ENCODE peak calls at places on chromosomes 11 and 22, in eight cellular contexts. One of them, this sample, is unnamed.

GRCh38 chr11:15190611-15191010 is 75.9 kb downstream of the INSC start:
- DNase-seq in lower leg skin: no peak
- DNase-seq in dorsolateral prefrontal cortex: no peak
- DNase-seq in AG04450: no peak
- DNase-seq in tibial artery: no peak
- DNase-seq in upper lobe of right lung: no peak
- DNase-seq in AG10803: no peak
- DNase-seq in uterus: no peak
- DNase-seq in this sample: no peak

GRCh38 chr11:113119074-113119473 is 157.9 kb downstream of the NCAM1 start:
- DNase-seq in lower leg skin: no peak
- DNase-seq in dorsolateral prefrontal cortex: no peak
- DNase-seq in AG04450: no peak
- DNase-seq in tibial artery: no peak
- DNase-seq in upper lobe of right lung: no peak
- DNase-seq in AG10803: peak
- DNase-seq in uterus: no peak
- DNase-seq in this sample: no peak

GRCh38 chr11:66665369-66665768 is 12.3 kb downstream of the RBM4B start:
- DNase-seq in lower leg skin: no peak
- DNase-seq in dorsolateral prefrontal cortex: no peak
- DNase-seq in AG04450: no peak
- DNase-seq in tibial artery: no peak
- DNase-seq in upper lobe of right lung: peak
- DNase-seq in AG10803: no peak
- DNase-seq in uterus: no peak
- DNase-seq in this sample: no peak

GRCh38 chr11:71209181-71209580 is 43.2 kb downstream of the SHANK2 start:
- DNase-seq in lower leg skin: no peak
- DNase-seq in dorsolateral prefrontal cortex: no peak
- DNase-seq in AG04450: no peak
- DNase-seq in tibial artery: no peak
- DNase-seq in upper lobe of right lung: peak
- DNase-seq in AG10803: no peak
- DNase-seq in uterus: no peak
- DNase-seq in this sample: no peak

GRCh38 chr11:65204646-65205601 is 23.2 kb downstream of the CAPN1 start:
- DNase-seq in lower leg skin: no peak
- DNase-seq in dorsolateral prefrontal cortex: no peak
- DNase-seq in AG04450: no peak
- DNase-seq in tibial artery: peak
- DNase-seq in upper lobe of right lung: peak
- DNase-seq in AG10803: peak
- DNase-seq in uterus: no peak
- DNase-seq in this sample: no peak

GRCh38 chr22:18104566-18104965 is 6.0 kb upstream of the TUBA8 start:
- DNase-seq in lower leg skin: no peak
- DNase-seq in dorsolateral prefrontal cortex: no peak
- DNase-seq in AG04450: no peak
- DNase-seq in tibial artery: no peak
- DNase-seq in upper lobe of right lung: no peak
- DNase-seq in AG10803: peak
- DNase-seq in uterus: no peak
- DNase-seq in this sample: no peak

GRCh38 chr22:36156515-36157419 is 3.8 kb downstream of the APOL3 start:
- DNase-seq in lower leg skin: peak
- DNase-seq in dorsolateral prefrontal cortex: peak
- DNase-seq in AG04450: peak
- DNase-seq in tibial artery: peak
- DNase-seq in upper lobe of right lung: peak
- DNase-seq in AG10803: peak
- DNase-seq in uterus: peak
- DNase-seq in this sample: no peak

GRCh38 chr11:66491315-66491935 is 11.2 kb downstream of the DPP3 start:
- DNase-seq in lower leg skin: no peak
- DNase-seq in dorsolateral prefrontal cortex: no peak
- DNase-seq in AG04450: no peak
- DNase-seq in tibial artery: no peak
- DNase-seq in upper lobe of right lung: no peak
- DNase-seq in AG10803: no peak
- DNase-seq in uterus: no peak
- DNase-seq in this sample: no peak

GRCh38 chr22:49483946-49484345 is 343.7 kb downstream of the BRD1 start:
- DNase-seq in lower leg skin: no peak
- DNase-seq in dorsolateral prefrontal cortex: no peak
- DNase-seq in AG04450: no peak
- DNase-seq in tibial artery: no peak
- DNase-seq in upper lobe of right lung: no peak
- DNase-seq in AG10803: no peak
- DNase-seq in uterus: no peak
- DNase-seq in this sample: no peak

GRCh38 chr11:72684236-72684912 is 10.2 kb upstream of the PDE2A start:
- DNase-seq in lower leg skin: peak
- DNase-seq in dorsolateral prefrontal cortex: no peak
- DNase-seq in AG04450: no peak
- DNase-seq in tibial artery: peak
- DNase-seq in upper lobe of right lung: no peak
- DNase-seq in AG10803: peak
- DNase-seq in uterus: peak
- DNase-seq in this sample: no peak

GRCh38 chr11:112004389-112004788 is 20.8 kb upstream of the DLAT start:
- DNase-seq in lower leg skin: no peak
- DNase-seq in dorsolateral prefrontal cortex: no peak
- DNase-seq in AG04450: no peak
- DNase-seq in tibial artery: no peak
- DNase-seq in upper lobe of right lung: no peak
- DNase-seq in AG10803: no peak
- DNase-seq in uterus: no peak
- DNase-seq in this sample: no peak

GRCh38 chr11:65504671-65505433 is 6.0 kb downstream of the MALAT1 start:
- DNase-seq in lower leg skin: no peak
- DNase-seq in dorsolateral prefrontal cortex: no peak
- DNase-seq in AG04450: no peak
- DNase-seq in tibial artery: peak
- DNase-seq in upper lobe of right lung: no peak
- DNase-seq in AG10803: peak
- DNase-seq in uterus: no peak
- DNase-seq in this sample: no peak

GRCh38 chr11:33406241-33406640 is 149.1 kb downstream of the HIPK3 start:
- DNase-seq in lower leg skin: no peak
- DNase-seq in dorsolateral prefrontal cortex: no peak
- DNase-seq in AG04450: no peak
- DNase-seq in tibial artery: no peak
- DNase-seq in upper lobe of right lung: no peak
- DNase-seq in AG10803: no peak
- DNase-seq in uterus: no peak
- DNase-seq in this sample: no peak

GRCh38 chr22:50684986-50685385 is 12.4 kb downstream of the SHANK3 start:
- DNase-seq in lower leg skin: no peak
- DNase-seq in dorsolateral prefrontal cortex: no peak
- DNase-seq in AG04450: no peak
- DNase-seq in tibial artery: no peak
- DNase-seq in upper lobe of right lung: no peak
- DNase-seq in AG10803: peak
- DNase-seq in uterus: no peak
- DNase-seq in this sample: no peak

GRCh38 chr11:45091563-45092392 is 54.7 kb upstream of the PRDM11 start:
- DNase-seq in lower leg skin: no peak
- DNase-seq in dorsolateral prefrontal cortex: no peak
- DNase-seq in AG04450: no peak
- DNase-seq in tibial artery: no peak
- DNase-seq in upper lobe of right lung: no peak
- DNase-seq in AG10803: peak
- DNase-seq in uterus: peak
- DNase-seq in this sample: no peak

GRCh38 chr22:35053060-35053835 is 12.7 kb upstream of the ISX start:
- DNase-seq in lower leg skin: no peak
- DNase-seq in dorsolateral prefrontal cortex: no peak
- DNase-seq in AG04450: no peak
- DNase-seq in tibial artery: no peak
- DNase-seq in upper lobe of right lung: no peak
- DNase-seq in AG10803: no peak
- DNase-seq in uterus: no peak
- DNase-seq in this sample: no peak

GRCh38 chr11:18721576-18722292 is 4.3 kb downstream of the IGSF22 start:
- DNase-seq in lower leg skin: peak
- DNase-seq in dorsolateral prefrontal cortex: no peak
- DNase-seq in AG04450: no peak
- DNase-seq in tibial artery: no peak
- DNase-seq in upper lobe of right lung: no peak
- DNase-seq in AG10803: peak
- DNase-seq in uterus: peak
- DNase-seq in this sample: no peak

GRCh38 chr11:10298342-10298741 is 4.3 kb upstream of the SBF2 start:
- DNase-seq in lower leg skin: no peak
- DNase-seq in dorsolateral prefrontal cortex: no peak
- DNase-seq in AG04450: peak
- DNase-seq in tibial artery: no peak
- DNase-seq in upper lobe of right lung: no peak
- DNase-seq in AG10803: peak
- DNase-seq in uterus: no peak
- DNase-seq in this sample: no peak

GRCh38 chr11:128412847-128413791 is 174.2 kb downstream of the ETS1 start:
- DNase-seq in lower leg skin: no peak
- DNase-seq in dorsolateral prefrontal cortex: no peak
- DNase-seq in AG04450: no peak
- DNase-seq in tibial artery: no peak
- DNase-seq in upper lobe of right lung: no peak
- DNase-seq in AG10803: no peak
- DNase-seq in uterus: no peak
- DNase-seq in this sample: no peak

GRCh38 chr11:63518548-63518947 is 12.7 kb downstream of the LGALS12 start:
- DNase-seq in lower leg skin: no peak
- DNase-seq in dorsolateral prefrontal cortex: no peak
- DNase-seq in AG04450: no peak
- DNase-seq in tibial artery: no peak
- DNase-seq in upper lobe of right lung: no peak
- DNase-seq in AG10803: peak
- DNase-seq in uterus: no peak
- DNase-seq in this sample: no peak

DNA sequence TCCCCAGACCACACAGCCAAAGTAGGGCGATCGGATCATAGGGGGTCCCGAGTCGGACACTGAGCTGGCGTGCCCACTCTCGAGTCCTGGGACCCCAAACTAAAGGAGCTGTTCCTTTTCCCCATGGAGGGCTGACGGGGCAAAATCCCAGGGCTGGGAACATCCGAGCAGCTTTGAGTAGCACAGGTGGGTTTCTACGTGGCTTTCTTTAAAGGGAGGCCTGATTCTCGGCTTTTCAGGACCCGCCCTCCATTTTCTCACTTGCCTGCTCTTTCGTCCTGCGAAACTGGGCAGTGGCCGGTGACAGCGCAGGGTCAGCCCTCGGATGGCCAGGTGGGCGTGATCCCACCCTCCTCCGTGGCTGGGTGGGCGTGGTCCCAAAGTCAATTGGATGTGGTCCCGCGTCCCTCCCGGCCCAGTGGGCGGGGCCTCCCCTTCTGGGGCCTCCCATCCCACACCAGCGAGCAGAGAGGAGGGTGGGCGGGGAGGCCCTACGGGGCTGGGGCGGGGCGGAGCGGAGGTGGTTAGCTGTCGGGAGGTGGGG is 17.5 kb upstream of the TXNRD2 start:
- DNase-seq in lower leg skin: no peak
- DNase-seq in dorsolateral prefrontal cortex: no peak
- DNase-seq in AG04450: no peak
- DNase-seq in tibial artery: peak
- DNase-seq in upper lobe of right lung: peak
- DNase-seq in AG10803: peak
- DNase-seq in uterus: peak
- DNase-seq in this sample: no peak
- H3K4me3 ChIP-seq in lower leg skin: no peak
- H3K4me3 ChIP-seq in dorsolateral prefrontal cortex: no peak
- H3K4me3 ChIP-seq in AG04450: peak
- H3K4me3 ChIP-seq in tibial artery: peak
- H3K4me3 ChIP-seq in upper lobe of right lung: peak
- H3K4me3 ChIP-seq in AG10803: peak
- H3K4me3 ChIP-seq in uterus: peak
- H3K4me3 ChIP-seq in this sample: peak

DNA sequence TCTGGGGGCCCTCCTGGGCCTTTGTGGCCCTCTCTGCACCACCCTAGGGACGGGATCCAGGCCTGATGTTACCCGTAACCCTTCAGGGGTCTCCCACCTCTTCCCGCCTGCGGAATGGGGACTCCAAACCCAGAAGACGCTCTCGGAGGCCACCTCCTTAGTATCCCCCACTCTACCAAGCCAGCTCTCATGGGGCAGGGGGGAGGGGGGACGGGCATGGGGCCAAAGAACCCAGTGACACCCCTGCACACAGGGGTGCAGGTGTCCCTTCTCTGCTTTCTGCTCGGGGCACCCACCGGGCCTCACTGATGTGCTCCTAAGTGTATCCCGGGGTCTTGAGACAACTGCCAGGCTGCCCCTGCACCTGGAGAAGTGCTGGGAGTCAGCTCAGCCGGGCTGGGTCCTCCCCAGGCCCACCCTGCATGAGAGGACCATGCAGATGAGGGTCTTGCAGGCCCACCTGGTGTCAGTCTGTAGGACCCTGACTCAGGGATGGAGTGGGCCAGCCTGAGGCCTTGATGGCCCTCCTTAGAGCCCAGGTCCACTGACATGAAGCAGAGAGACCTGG is 176.9 kb downstream of the IGLL1 start:
- DNase-seq in lower leg skin: no peak
- DNase-seq in dorsolateral prefrontal cortex: no peak
- DNase-seq in AG04450: no peak
- DNase-seq in tibial artery: peak
- DNase-seq in upper lobe of right lung: no peak
- DNase-seq in AG10803: no peak
- DNase-seq in uterus: no peak
- DNase-seq in this sample: no peak
- TF ChIP-seq CTCF in lower leg skin: no peak
- TF ChIP-seq CTCF in dorsolateral prefrontal cortex: no peak
- TF ChIP-seq CTCF in AG04450: no peak
- TF ChIP-seq CTCF in tibial artery: no peak
- TF ChIP-seq CTCF in upper lobe of right lung: no peak
- TF ChIP-seq CTCF in AG10803: no peak
- TF ChIP-seq CTCF in uterus: no peak
- TF ChIP-seq CTCF in this sample: no peak

GRCh38 chr22:33053323-33053722 is 4.9 kb downstream of the SYN3 start:
- DNase-seq in lower leg skin: no peak
- DNase-seq in dorsolateral prefrontal cortex: no peak
- DNase-seq in AG04450: no peak
- DNase-seq in tibial artery: no peak
- DNase-seq in upper lobe of right lung: no peak
- DNase-seq in AG10803: no peak
- DNase-seq in uterus: no peak
- DNase-seq in this sample: no peak
- H3K4me3 ChIP-seq in lower leg skin: no peak
- H3K4me3 ChIP-seq in dorsolateral prefrontal cortex: no peak
- H3K4me3 ChIP-seq in AG04450: no peak
- H3K4me3 ChIP-seq in tibial artery: no peak
- H3K4me3 ChIP-seq in upper lobe of right lung: no peak
- H3K4me3 ChIP-seq in AG10803: no peak
- H3K4me3 ChIP-seq in uterus: no peak
- H3K4me3 ChIP-seq in this sample: no peak

DNA sequence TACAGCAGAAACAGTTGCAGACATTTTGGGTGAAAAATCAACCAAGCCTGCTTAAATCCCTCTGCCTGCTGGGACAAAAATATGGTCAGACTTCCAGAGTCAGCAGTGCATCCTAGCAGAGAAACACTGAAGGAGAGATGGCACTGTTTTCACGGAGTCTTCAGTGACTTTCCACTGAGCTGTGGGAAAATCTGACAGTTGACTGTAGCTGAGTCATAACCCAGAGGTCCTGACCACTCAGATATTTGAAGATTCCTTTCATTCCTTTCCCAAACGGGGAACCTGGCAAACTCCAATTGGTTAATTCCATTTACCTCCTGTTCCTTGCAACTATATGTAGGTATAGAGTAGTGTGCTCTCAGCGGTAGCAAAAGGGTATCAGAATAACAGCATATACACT is 20.9 kb upstream of the UPB1 start:
- DNase-seq in lower leg skin: no peak
- DNase-seq in dorsolateral prefrontal cortex: no peak
- DNase-seq in AG04450: peak
- DNase-seq in tibial artery: no peak
- DNase-seq in upper lobe of right lung: no peak
- DNase-seq in AG10803: peak
- DNase-seq in uterus: no peak
- DNase-seq in this sample: peak
- TF ChIP-seq CTCF in lower leg skin: no peak
- TF ChIP-seq CTCF in dorsolateral prefrontal cortex: no peak
- TF ChIP-seq CTCF in AG04450: no peak
- TF ChIP-seq CTCF in tibial artery: no peak
- TF ChIP-seq CTCF in upper lobe of right lung: no peak
- TF ChIP-seq CTCF in AG10803: no peak
- TF ChIP-seq CTCF in uterus: no peak
- TF ChIP-seq CTCF in this sample: no peak